ENCODE peak calls at places on chromosomes 12 and 14, in six cellular contexts. L, R, N, T, B and H are unnamed samples.
A peak's percentile ranks its signal among the peaks of the same experiment; 100 is the strongest.

GRCh38 chr14:67762051-67762450 is 54.3 kb downstream of the ZFYVE26 start:
- DNase-seq in L (no peak), R (no peak), N (no peak), T (no peak), B (no peak), H (no peak)

GRCh38 chr12:109695961-109696461 is 17.6 kb upstream of the FAM222A start:
- DNase-seq in L (no peak), R (no peak), N (no peak), T (no peak), B (no peak), H (no peak)

GRCh38 chr12:6539276-6540134 is 5.2 kb downstream of the GAPDH start:
- DNase-seq in L (peak; percentile 38), R (no peak), N (no peak), T (no peak), B (no peak), H (no peak)

GRCh38 chr14:95645016-95645996 is 40.9 kb upstream of the TCL1B start:
- DNase-seq in L (no peak), R (no peak), N (no peak), T (no peak), B (no peak), H (no peak)

GRCh38 chr12:6294533-6295186 is 15.8 kb upstream of the PLEKHG6 start:
- DNase-seq in L (peak; percentile 38), R (no peak), N (no peak), T (no peak), B (no peak), H (no peak)

GRCh38 chr14:92954933-92955332 is 32.0 kb downstream of the CHGA start:
- DNase-seq in L (no peak), R (no peak), N (no peak), T (no peak), B (no peak), H (no peak)

GRCh38 chr14:89955022-89955414 is 488 bp upstream of the EFCAB11 start:
- DNase-seq in L (no peak), R (no peak), N (no peak), T (no peak), B (no peak), H (no peak)

GRCh38 chr14:95901014-95901413 is 24.4 kb downstream of the TUNAR start:
- DNase-seq in L (peak; percentile 73), R (no peak), N (no peak), T (no peak), B (no peak), H (no peak)

GRCh38 chr12:26298785-26299621 is 103.6 kb downstream of the SSPN start:
- DNase-seq in L (peak; percentile 92), R (no peak), N (no peak), T (no peak), B (no peak), H (no peak)

GRCh38 chr14:104297313-104297704 is 158.9 kb downstream of the KIF26A start:
- DNase-seq in L (no peak), R (no peak), N (peak; percentile 15), T (no peak), B (no peak), H (no peak)

GRCh38 chr12:50353404-50353803 is 43.0 kb downstream of the FAM186A start:
- DNase-seq in L (no peak), R (no peak), N (no peak), T (no peak), B (no peak), H (no peak)

GRCh38 chr14:69360438-69361108 is 37.5 kb downstream of the ERH start:
- DNase-seq in L (peak; percentile 44), R (no peak), N (no peak), T (no peak), B (no peak), H (no peak)

GRCh38 chr12:68304626-68305025 is 27.5 kb downstream of the MDM1 start:
- DNase-seq in L (peak; percentile 24), R (no peak), N (no peak), T (no peak), B (no peak), H (no peak)

GRCh38 chr14:54000341-54000811 is 43.8 kb upstream of the BMP4 start:
- DNase-seq in L (peak; percentile 50), R (no peak), N (no peak), T (no peak), B (no peak), H (no peak)

GRCh38 chr12:47736216-47736615 is 10.9 kb upstream of the ENDOU start:
- DNase-seq in L (no peak), R (no peak), N (no peak), T (no peak), B (no peak), H (no peak)

GRCh38 chr12:81888341-81888740 is 129.2 kb upstream of the PPFIA2 start:
- DNase-seq in L (no peak), R (no peak), N (no peak), T (no peak), B (no peak), H (no peak)

GRCh38 chr12:12903642-12904609 is 12.6 kb downstream of the GPRC5A start:
- DNase-seq in L (no peak), R (no peak), N (no peak), T (no peak), B (peak; percentile 71), H (no peak)

GRCh38 chr12:62618319-62618718 is 151.7 kb downstream of the MON2 start:
- DNase-seq in L (no peak), R (no peak), N (no peak), T (no peak), B (no peak), H (no peak)

GRCh38 chr12:120413901-120414695 is 23.8 kb upstream of the COX6A1 start:
- DNase-seq in L (no peak), R (no peak), N (no peak), T (no peak), B (no peak), H (no peak)

GRCh38 chr14:52086755-52087154 is 17.9 kb upstream of the NID2 start:
- DNase-seq in L (no peak), R (no peak), N (no peak), T (no peak), B (no peak), H (no peak)

GRCh38 chr12:47551426-47551851 is 154.4 kb downstream of the RPAP3 start:
- DNase-seq in L (peak; percentile 74), R (no peak), N (no peak), T (no peak), B (no peak), H (no peak)

GRCh38 chr14:70278281-70278680 is 81.2 kb downstream of the COX16 start:
- DNase-seq in L (no peak), R (no peak), N (no peak), T (no peak), B (no peak), H (no peak)

GRCh38 chr12:67222302-67222701 is 46.9 kb upstream of the CAND1 start:
- DNase-seq in L (peak; percentile 44), R (no peak), N (no peak), T (no peak), B (no peak), H (no peak)

GRCh38 chr12:52836042-52836466 is 1.9 kb upstream of the KRT79 start:
- DNase-seq in L (peak; percentile 83), R (no peak), N (no peak), T (no peak), B (peak; percentile 66), H (no peak)

GRCh38 chr14:75991753-75992152 is 6.2 kb downstream of the IFT43 start:
- DNase-seq in L (peak; percentile 65), R (no peak), N (no peak), T (no peak), B (peak; percentile 84), H (no peak)

GRCh38 chr14:74242055-74243042 is 3.1 kb downstream of the VSX2 start:
- DNase-seq in L (no peak), R (no peak), N (no peak), T (no peak), B (no peak), H (no peak)
- H3K27me3 ChIP-seq in L (peaks cover 92% of the 10 kb centered on the region), R (peaks cover 95% of the 10 kb centered on the region), N (peaks cover 23% of the 10 kb centered on the region), T (peaks cover 3% of the 10 kb centered on the region), B (no peaks in the 10 kb centered on the region), H (peaks cover 28% of the 10 kb centered on the region)

DNA sequence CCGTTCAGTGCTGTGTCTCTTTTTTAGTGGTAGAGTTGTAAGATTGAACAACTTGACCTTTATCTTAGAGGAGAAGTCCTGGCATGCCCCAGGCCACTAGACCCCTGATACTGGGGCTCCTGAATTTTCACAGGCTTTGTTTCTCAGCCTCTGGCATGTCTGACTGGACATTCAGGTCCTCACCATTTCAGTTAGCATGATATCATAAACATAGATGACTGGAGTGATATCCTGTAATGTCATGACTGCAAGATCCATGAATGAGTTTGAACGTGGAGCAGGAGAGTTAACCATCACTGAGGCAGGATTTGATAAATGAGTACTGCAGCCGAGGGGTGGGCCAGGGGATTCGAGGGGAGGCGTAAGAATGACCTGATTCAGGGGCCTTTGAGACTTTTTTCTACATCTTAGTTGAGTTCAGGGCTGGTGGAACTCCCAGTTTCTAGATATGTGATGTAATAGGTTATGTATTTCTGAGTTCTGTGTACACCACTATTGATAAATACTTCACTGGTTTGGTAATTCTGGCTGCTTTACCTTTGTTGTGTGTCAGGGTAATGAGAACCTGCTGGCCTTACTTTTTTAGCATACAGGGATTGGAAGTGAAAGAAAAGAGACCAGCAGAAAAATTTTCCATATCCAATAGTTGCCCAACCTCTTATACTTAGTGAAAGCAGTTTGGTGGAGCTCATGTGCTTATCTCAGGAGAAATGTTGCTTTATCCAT is 217.0 kb downstream of the SYNE2 start:
- DNase-seq in L (no peak), R (no peak), N (no peak), T (no peak), B (no peak), H (no peak)
- H3K27ac ChIP-seq in L (no peak overlapping the region), R (no peak overlapping the region), N (peak overlapping the region; percentile 35), T (no peak overlapping the region), B (no peak overlapping the region), H (no peak overlapping the region)

GRCh38 chr12:59678759-59679411 is 83.1 kb downstream of the SLC16A7 start:
- DNase-seq in L (no peak), R (no peak), N (no peak), T (no peak), B (no peak), H (no peak)
- H3K27me3 ChIP-seq in L (no peaks in the 10 kb centered on the region), R (no peaks in the 10 kb centered on the region), N (no peaks in the 10 kb centered on the region), T (no peaks in the 10 kb centered on the region), B (no peaks in the 10 kb centered on the region), H (no peaks in the 10 kb centered on the region)

DNA sequence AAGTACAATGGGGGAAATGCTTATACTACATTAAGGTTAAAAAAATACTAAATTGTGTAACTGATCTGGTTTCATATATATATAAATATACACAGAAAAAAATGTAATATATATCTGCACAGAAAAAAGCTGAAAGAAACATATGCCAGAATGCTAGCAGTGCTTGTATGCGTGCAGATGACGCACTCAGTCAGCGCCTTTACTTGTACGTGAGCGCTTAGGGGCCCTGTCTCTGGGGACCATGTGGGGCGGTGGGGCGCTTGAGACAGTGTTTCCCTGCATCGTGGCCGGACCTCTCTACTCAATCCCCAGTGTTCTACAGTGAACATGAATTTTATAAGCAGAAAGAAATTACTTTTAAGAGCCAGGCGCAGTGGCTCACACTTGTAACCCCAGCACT is 7.0 kb downstream of the ANKRD9 start:
- DNase-seq in L (no peak), R (no peak), N (no peak), T (no peak), B (no peak), H (no peak)
- H3K27ac ChIP-seq in L (no peak overlapping the region), R (no peak overlapping the region), N (no peak overlapping the region), T (no peak overlapping the region), B (no peak overlapping the region), H (no peak overlapping the region)

GRCh38 chr14:97273540-97273939 is 476.4 kb downstream of the VRK1 start:
- DNase-seq in L (no peak), R (no peak), N (no peak), T (no peak), B (no peak), H (no peak)
- H3K27me3 ChIP-seq in L (no peaks in the 10 kb centered on the region), R (no peaks in the 10 kb centered on the region), N (no peaks in the 10 kb centered on the region), T (no peaks in the 10 kb centered on the region), B (no peaks in the 10 kb centered on the region), H (no peaks in the 10 kb centered on the region)

GRCh38 chr12:88559199-88559598 is 21.1 kb downstream of the KITLG start:
- DNase-seq in L (no peak), R (no peak), N (no peak), T (no peak), B (no peak), H (no peak)
- H3K27ac ChIP-seq in L (no peak overlapping the region), R (no peak overlapping the region), N (no peak overlapping the region), T (no peak overlapping the region), B (no peak overlapping the region), H (no peak overlapping the region)